ENCODE peak calls at places on chromosomes 11 and 22, in four cellular contexts. X is OCI-LY7, J is tibial artery, U is psoas muscle. C is an unnamed sample.

GRCh38 chr11:15674756-15675155 is 560.0 kb downstream of the INSC start:
- DNase-seq in J (no peak), U (no peak), X (no peak), C (no peak)

GRCh38 chr11:126636911-126637799 is 281.7 kb downstream of the ST3GAL4 start:
- DNase-seq in J (no peak), X (no peak), U (no peak), C (no peak)

GRCh38 chr11:88169881-88170280 is 5.4 kb downstream of the RAB38 start:
- DNase-seq in U (no peak), X (no peak), J (no peak), C (no peak)

GRCh38 chr22:38417252-38418060 is 37.5 kb downstream of the KCNJ4 start:
- DNase-seq in X (no peak), U (no peak), J (no peak), C (peak; percentile 17)

GRCh38 chr11:22432331-22433065 is 94.3 kb downstream of the SLC17A6 start:
- DNase-seq in X (no peak), U (peak; percentile 23), J (peak; percentile 27), C (peak; percentile 31)

GRCh38 chr11:116973270-116973669 is 125.0 kb downstream of the SIK3 start:
- DNase-seq in X (no peak), U (no peak), J (no peak), C (no peak)

GRCh38 chr11:18492888-18493287 is 33.9 kb downstream of the TSG101 start:
- DNase-seq in J (no peak), X (no peak), U (no peak), C (no peak)

GRCh38 chr11:63892233-63892632 is 24.7 kb downstream of the RCOR2 start:
- DNase-seq in J (no peak), U (no peak), X (no peak), C (no peak)

GRCh38 chr11:83862691-83863090 is 576.5 kb upstream of the CCDC90B start:
- DNase-seq in J (no peak), X (no peak), U (no peak), C (no peak)

GRCh38 chr22:46165975-46166374 is 15.6 kb downstream of the PPARA start:
- DNase-seq in U (no peak), J (no peak), X (no peak), C (no peak)

GRCh38 chr11:113896156-113896879 is 8.3 kb upstream of the HTR3B start:
- DNase-seq in J (peak; percentile 37), X (peak; percentile 48), U (no peak), C (no peak)

GRCh38 chr11:47393163-47394049 is 15.0 kb upstream of the SLC39A13 start:
- DNase-seq in J (peak; percentile 65), X (no peak), U (peak; percentile 58), C (peak; percentile 87)

GRCh38 chr11:27485930-27486773 is 13.6 kb upstream of the LGR4 start:
- DNase-seq in X (peak; percentile 61), U (no peak), J (no peak), C (no peak)

GRCh38 chr22:41661713-41662112 is 27.0 kb downstream of the SNU13 start:
- DNase-seq in X (no peak), J (no peak), U (no peak), C (no peak)

GRCh38 chr11:8828580-8829358 is 82.2 kb upstream of the AKIP1 start:
- DNase-seq in J (no peak), X (no peak), U (no peak), C (no peak)

GRCh38 chr11:111259871-111260270 is 14.3 kb downstream of the POU2AF2 start:
- DNase-seq in X (no peak), U (no peak), J (no peak), C (no peak)

GRCh38 chr11:114132427-114132826 is 72.9 kb downstream of the ZBTB16 start:
- DNase-seq in J (peak; percentile 20), X (no peak), U (no peak), C (no peak)

GRCh38 chr11:44621784-44622183 is 56.3 kb downstream of the CD82 start:
- DNase-seq in U (no peak), X (no peak), J (no peak), C (peak; percentile 34)

GRCh38 chr11:41289408-41289807 is 170.0 kb downstream of the LRRC4C start:
- DNase-seq in U (no peak), J (no peak), X (no peak), C (no peak)

GRCh38 chr22:31970490-31971444 is 26.4 kb downstream of the YWHAH start:
- DNase-seq in X (peak; percentile 63), U (peak; percentile 78), J (peak; percentile 67), C (peak; percentile 86)

GRCh38 chr11:57321388-57321995 is 3.3 kb downstream of the TNKS1BP1 start:
- DNase-seq in U (no peak), J (no peak), X (no peak), C (no peak)

GRCh38 chr22:50114221-50114981 is 24.6 kb downstream of the MOV10L1 start:
- DNase-seq in U (no peak), J (no peak), X (no peak), C (peak; percentile 59)

GRCh38 chr11:12050911-12051667 is 42.7 kb upstream of the DKK3 start:
- DNase-seq in U (no peak), X (no peak), J (no peak), C (no peak)

GRCh38 chr11:36349345-36350136 is 53.5 kb downstream of the PRR5L start:
- DNase-seq in X (no peak), J (no peak), U (no peak), C (no peak)

GRCh38 chr11:58579192-58580129 is 598 bp downstream of the ZFP91 start:
- DNase-seq in U (peak; percentile 93), X (peak; percentile 92), J (peak; percentile 93), C (peak; percentile 95)
- H3K4me1 ChIP-seq in U (peaks cover 68% of the 10 kb centered on the region), X (peaks cover 50% of the 10 kb centered on the region), J (no peaks in the 10 kb centered on the region), C (peaks cover 17% of the 10 kb centered on the region)

GRCh38 chr11:94834931-94835330 is 66.8 kb downstream of the AMOTL1 start:
- DNase-seq in J (no peak), U (no peak), X (no peak), C (no peak)
- H3K4me1 ChIP-seq in J (no peaks in the 10 kb centered on the region), U (peaks cover 36% of the 10 kb centered on the region), X (no peaks in the 10 kb centered on the region), C (no peaks in the 10 kb centered on the region)

GRCh38 chr11:1459739-1460395 is 26.7 kb downstream of the MOB2 start:
- DNase-seq in J (no peak), U (no peak), X (no peak), C (no peak)
- H3K4me1 ChIP-seq in J (no peaks in the 10 kb centered on the region), U (no peaks in the 10 kb centered on the region), X (no peaks in the 10 kb centered on the region), C (peaks cover 3% of the 10 kb centered on the region)

GRCh38 chr11:35190804-35191348 is 51.9 kb downstream of the CD44 start:
- DNase-seq in J (no peak), U (no peak), X (no peak), C (no peak)

GRCh38 chr11:35185696-35186095 is 46.7 kb downstream of the CD44 start:
- DNase-seq in X (no peak), U (no peak), J (no peak), C (no peak)

GRCh38 chr11:35192347-35192746 is 53.4 kb downstream of the CD44 start:
- DNase-seq in J (peak; percentile 38), X (no peak), U (peak; percentile 50), C (peak; percentile 75)

GRCh38 chr11:35183526-35183925 is 44.6 kb downstream of the CD44 start:
- DNase-seq in J (no peak), U (no peak), X (no peak), C (no peak)

GRCh38 chr11:35187996-35188395 is 49.0 kb downstream of the CD44 start:
- DNase-seq in U (no peak), X (no peak), J (no peak), C (no peak)
- H3K4me1 ChIP-seq in U (no peaks in the 10 kb centered on the region), X (peaks cover 5% of the 10 kb centered on the region), J (no peaks in the 10 kb centered on the region), C (peaks cover 21% of the 10 kb centered on the region)

GRCh38 chr11:43579919-43580276 is 100.6 kb upstream of the HSD17B12 start:
- DNase-seq in U (no peak), X (no peak), J (no peak), C (no peak)
- H3K4me1 ChIP-seq in U (peaks cover 36% of the 10 kb centered on the region), X (peaks cover 5% of the 10 kb centered on the region), J (no peaks in the 10 kb centered on the region), C (peaks cover 30% of the 10 kb centered on the region)

C was measured in left lung.